ENCODE peak calls at places on chromosomes 6 and 20, in eight cellular contexts. U is HCT116, W is A549, J is H1, Y is SK-N-SH, M is IMR-90, Q is K562, E is GM12878. D is an unnamed sample.

GRCh38 chr6:37276916-37277509 is 19.1 kb upstream of the TMEM217 start:
- DNase-seq in W (no peak), M (no peak), U (no peak), Y (no peak), E (no peak), J (no peak), Q (no peak), D (no peak)

GRCh38 chr6:15036690-15037245 is 209.1 kb upstream of the JARID2 start:
- DNase-seq in J (peak; percentile 55), U (no peak), Y (peak; percentile 75), W (no peak), Q (peak; percentile 80), E (no peak), M (no peak), D (peak; percentile 59)

GRCh38 chr20:51382986-51383821 is 159.3 kb downstream of the NFATC2 start:
- DNase-seq in M (no peak), E (no peak), U (no peak), J (no peak), W (no peak), Q (no peak), Y (no peak), D (no peak)

GRCh38 chr6:112752791-112753190 is 405.7 kb downstream of the RFPL4B start:
- DNase-seq in U (no peak), Y (no peak), J (no peak), E (no peak), Q (no peak), W (no peak), M (peak; percentile 77), D (no peak)

GRCh38 chr20:1669304-1669703 is 11.7 kb upstream of the SIRPG start:
- DNase-seq in J (peak; percentile 19), Q (no peak), M (no peak), E (no peak), W (peak; percentile 21), U (no peak), Y (no peak), D (no peak)

GRCh38 chr6:22271044-22271443 is 25.8 kb downstream of the PRL start:
- DNase-seq in J (no peak), U (no peak), Y (no peak), E (peak; percentile 47), M (peak; percentile 23), W (no peak), Q (no peak), D (no peak)

GRCh38 chr6:7939186-7939863 is 28.7 kb upstream of the TXNDC5 start:
- DNase-seq in W (no peak), U (no peak), E (no peak), J (no peak), Q (no peak), M (no peak), Y (no peak), D (no peak)

GRCh38 chr20:50285376-50286173 is 94.9 kb downstream of the CEBPB start:
- DNase-seq in W (no peak), M (peak; percentile 86), Q (no peak), J (no peak), E (peak; percentile 28), Y (peak; percentile 64), U (no peak), D (no peak)

GRCh38 chr6:29926795-29927427 is 15.4 kb upstream of the HLA-A start:
- DNase-seq in Q (peak; percentile 20), U (no peak), W (peak; percentile 9), M (peak; percentile 73), E (no peak), Y (no peak), J (peak; percentile 64), D (peak; percentile 78)

GRCh38 chr6:31750411-31751022 is 10.7 kb downstream of the MSH5 start:
- DNase-seq in M (peak; percentile 66), E (no peak), Y (no peak), U (no peak), Q (no peak), W (no peak), J (no peak), D (no peak)

GRCh38 chr6:54920628-54921027 is 74.1 kb downstream of the FAM83B start:
- DNase-seq in J (no peak), M (peak; percentile 49), Y (no peak), U (no peak), Q (no peak), E (no peak), W (no peak), D (no peak)

GRCh38 chr6:50762798-50763197 is 49.5 kb downstream of the TFAP2D start:
- DNase-seq in M (no peak), J (no peak), Q (no peak), U (no peak), E (no peak), W (no peak), Y (no peak), D (no peak)

GRCh38 chr6:132813173-132813856 is 1.1 kb upstream of the RPS12 start:
- DNase-seq in U (no peak), J (peak; percentile 48), W (no peak), Q (peak; percentile 37), E (no peak), M (no peak), Y (no peak), D (peak; percentile 57)

GRCh38 chr6:139828751-139829519 is 454.5 kb upstream of the CITED2 start:
- DNase-seq in Y (no peak), J (no peak), M (no peak), E (no peak), W (no peak), Q (no peak), U (no peak), D (no peak)

GRCh38 chr20:50283922-50284810 is 93.5 kb downstream of the CEBPB start:
- DNase-seq in M (peak; percentile 66), U (peak; percentile 74), W (peak; percentile 61), E (no peak), Y (no peak), J (no peak), Q (peak; percentile 50), D (peak; percentile 58)

GRCh38 chr6:53628354-53629119 is 37.0 kb downstream of the KLHL31 start:
- DNase-seq in U (no peak), Y (no peak), W (no peak), Q (no peak), J (no peak), M (peak; percentile 58), E (no peak), D (no peak)

GRCh38 chr6:119331676-119332286 is 17.8 kb downstream of the MAN1A1 start:
- DNase-seq in Y (no peak), U (no peak), M (no peak), E (no peak), W (no peak), Q (no peak), J (no peak), D (no peak)

GRCh38 chr6:141321486-141322347 is 811.0 kb upstream of the GJE1 start:
- DNase-seq in J (no peak), W (no peak), U (no peak), Y (no peak), Q (no peak), E (no peak), M (peak; percentile 40), D (no peak)

GRCh38 chr20:17655865-17656489 is 26.1 kb downstream of the RRBP1 start:
- DNase-seq in Y (peak; percentile 8), W (no peak), M (peak; percentile 67), E (peak; percentile 11), Q (no peak), J (no peak), U (no peak), D (no peak)

GRCh38 chr6:34115396-34116314 is 30.2 kb downstream of the GRM4 start:
- DNase-seq in U (no peak), Q (peak; percentile 88), W (no peak), M (peak; percentile 10), E (no peak), Y (no peak), J (peak; percentile 85), D (no peak)

GRCh38 chr6:90285611-90286381 is 10.8 kb downstream of the BACH2 start:
- DNase-seq in E (peak; percentile 71), U (peak; percentile 76), Y (peak; percentile 36), M (peak; percentile 91), W (peak; percentile 38), Q (peak; percentile 43), J (no peak), D (peak; percentile 18)

GRCh38 chr6:46273911-46274310 is 103.1 kb upstream of the ENPP5 start:
- DNase-seq in E (no peak), J (no peak), M (no peak), Y (no peak), U (no peak), W (no peak), Q (no peak), D (no peak)

GRCh38 chr6:165186041-165186440 is 123.4 kb downstream of the C6orf118 start:
- DNase-seq in M (no peak), Q (no peak), Y (no peak), U (no peak), J (no peak), W (no peak), E (no peak), D (no peak)

GRCh38 chr6:146770965-146771735 is 172.4 kb downstream of the ADGB start:
- DNase-seq in J (no peak), E (no peak), W (no peak), Q (peak; percentile 41), U (no peak), M (no peak), Y (no peak), D (no peak)

GRCh38 chr6:43125555-43125954 is 45.5 kb upstream of the SRF start:
- DNase-seq in W (no peak), Q (no peak), Y (no peak), U (no peak), J (no peak), E (no peak), M (no peak), D (no peak)

GRCh38 chr20:43681468-43681942 is 14.6 kb downstream of the MYBL2 start:
- DNase-seq in U (no peak), Q (peak; percentile 26), W (no peak), E (peak; percentile 21), M (no peak), Y (no peak), J (no peak), D (no peak)
- TF ChIP-seq RAD21 in U (no peak), Q (no peak), W (no peak), E (peak; percentile 14), M (no peak), Y (no peak), J (no peak), D (no peak)

GRCh38 chr6:40474937-40475336 is 112.2 kb downstream of the LRFN2 start:
- DNase-seq in W (no peak), Q (peak; percentile 15), J (no peak), M (no peak), U (no peak), E (no peak), Y (no peak), D (no peak)
- TF ChIP-seq RAD21 in W (no peak), Q (no peak), J (peak; percentile 61), M (no peak), U (peak; percentile 13), E (no peak), Y (peak; percentile 48), D (no peak)

DNA sequence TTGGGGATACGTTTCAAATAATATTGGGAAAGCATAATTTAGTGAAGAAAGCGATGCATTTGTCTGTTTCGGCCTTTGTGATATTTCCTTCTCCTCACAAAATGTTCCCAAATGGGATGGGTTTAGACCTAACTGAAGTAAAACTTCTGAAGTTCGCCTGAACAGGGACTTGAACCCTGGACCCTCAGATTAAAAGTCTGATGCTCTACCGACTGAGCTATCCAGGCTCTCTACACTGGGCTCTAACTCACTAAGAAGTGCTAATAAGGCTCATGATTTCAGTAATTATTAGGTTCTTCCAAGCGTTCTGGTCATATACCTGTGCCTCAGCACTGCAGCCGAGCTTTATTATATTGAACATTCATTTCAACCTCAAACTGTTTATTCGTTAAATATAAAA is 118.8 kb upstream of the ZNF184 start:
- DNase-seq in M (peak; percentile 52), Y (no peak), E (no peak), Q (peak; percentile 54), W (no peak), J (peak; percentile 78), U (no peak), D (peak; percentile 72)
- TF ChIP-seq RAD21 in M (no peak), Y (no peak), E (no peak), Q (no peak), W (no peak), J (no peak), U (no peak), D (no peak)

GRCh38 chr6:163404825-163405265 is 9.7 kb upstream of the QKI start:
- DNase-seq in Y (no peak), W (no peak), M (no peak), U (no peak), Q (no peak), J (no peak), E (no peak), D (peak; percentile 55)
- TF ChIP-seq RAD21 in Y (no peak), W (no peak), M (no peak), U (no peak), Q (no peak), J (no peak), E (no peak), D (no peak)